ENCODE peak calls at places on chromosomes 1 and 21, in seven cellular contexts. W is H54, Z is MG63, B is thoracic aorta, Y is head of caudate nucleus, C is cardiac septum, N is NCI-H345. Q is an unnamed sample.

GRCh38 chr21:17513214-17514123 is 626 bp downstream of the CXADR start:
- DNase-seq in C (no peak), B (no peak), Z (peak), N (peak), Y (peak), W (no peak), Q (peak)

GRCh38 chr1:212615092-212615470 is 6.5 kb downstream of the ATF3 start:
- DNase-seq in Z (no peak), Y (no peak), N (no peak), B (no peak), C (no peak), W (no peak), Q (no peak)

GRCh38 chr1:94925561-94926364 is 1.1 kb downstream of the CNN3 start:
- DNase-seq in Y (peak), W (peak), C (peak), N (peak), B (no peak), Z (peak), Q (peak)

GRCh38 chr1:70459502-70460225 is 48.6 kb downstream of the CTH start:
- DNase-seq in C (no peak), B (no peak), Z (peak), Y (no peak), W (no peak), N (no peak), Q (peak)

GRCh38 chr1:22402336-22403053 is 49.2 kb upstream of the ZBTB40 start:
- DNase-seq in Z (no peak), W (no peak), B (no peak), N (no peak), Y (no peak), C (no peak), Q (no peak)

GRCh38 chr1:19165501-19165900 is 44.6 kb downstream of the UBR4 start:
- DNase-seq in W (no peak), C (no peak), B (no peak), N (no peak), Y (no peak), Z (no peak), Q (peak)

GRCh38 chr1:69073176-69073575 is 494.5 kb upstream of the LRRC7 start:
- DNase-seq in N (no peak), B (no peak), C (no peak), Z (no peak), W (no peak), Y (no peak), Q (no peak)

GRCh38 chr1:177883581-177883980 is 86.3 kb downstream of the SEC16B start:
- DNase-seq in B (no peak), Y (no peak), N (no peak), W (no peak), C (no peak), Z (no peak), Q (no peak)

GRCh38 chr1:202252271-202252670 is 58.7 kb downstream of the LGR6 start:
- DNase-seq in Y (no peak), W (no peak), N (no peak), B (no peak), Z (no peak), C (peak), Q (no peak)